ENCODE peak calls at places on chromosomes 4 and X, in seven cellular contexts. T is HFF-Myc, H is neural progenitor cell, E is upper lobe of right lung, B is tibial artery, D is mammary epithelial cell, U is esophagus squamous epithelium. F is an unnamed sample.

GRCh38 chr4:185811509-185812364 is at the start of gene SORBS2:
- DNase-seq in B (no peak), T (no peak), U (no peak), H (peak; percentile 69), E (peak; percentile 79), D (peak; percentile 70), F (peak; percentile 74)

GRCh38 chrX:110284159-110284558 is 33.7 kb downstream of the AMMECR1 start:
- DNase-seq in T (peak; percentile 46), B (no peak), E (no peak), D (peak; percentile 79), U (no peak), H (no peak), F (peak; percentile 78)

GRCh38 chr4:73586040-73586439 is 34.2 kb downstream of the RASSF6 start:
- DNase-seq in H (no peak), D (no peak), E (no peak), B (no peak), T (no peak), U (no peak), F (no peak)

GRCh38 chr4:27100713-27101112 is 240.1 kb downstream of the STIM2 start:
- DNase-seq in B (no peak), H (no peak), D (peak; percentile 11), T (no peak), U (no peak), E (no peak), F (no peak)

GRCh38 chr4:46949822-46950221 is 40.8 kb upstream of the COX7B2 start:
- DNase-seq in T (no peak), U (no peak), B (no peak), E (no peak), H (no peak), D (no peak), F (peak; percentile 18)

GRCh38 chr4:38565271-38566199 is 98.5 kb upstream of the KLF3 start:
- DNase-seq in D (peak; percentile 87), E (no peak), T (no peak), B (no peak), H (no peak), U (no peak), F (no peak)

GRCh38 chr4:59341506-59341905 is 1858.6 kb upstream of the ADGRL3 start:
- DNase-seq in E (no peak), T (no peak), H (no peak), U (no peak), D (no peak), B (no peak), F (no peak)

GRCh38 chr4:93092765-93093164 is 735.8 kb upstream of the ATOH1 start:
- DNase-seq in U (no peak), D (no peak), B (no peak), T (no peak), H (no peak), E (no peak), F (no peak)

GRCh38 chrX:136689441-136689840 is 41.5 kb downstream of the CD40LG start:
- DNase-seq in B (no peak), D (peak; percentile 26), H (peak; percentile 65), U (no peak), T (no peak), E (no peak), F (peak; percentile 72)

GRCh38 chrX:42219231-42219630 is 295.9 kb upstream of the CASK start:
- DNase-seq in U (no peak), B (no peak), E (no peak), D (peak; percentile 33), H (no peak), T (no peak), F (no peak)

GRCh38 chr4:168716411-168717129 is 219.7 kb downstream of the PALLD start:
- DNase-seq in E (no peak), H (no peak), U (no peak), B (peak; percentile 52), D (no peak), T (no peak), F (peak; percentile 52)

GRCh38 chr4:142696334-142697122 is 149.6 kb downstream of the INPP4B start:
- DNase-seq in E (no peak), D (no peak), T (no peak), U (no peak), B (no peak), H (no peak), F (no peak)

GRCh38 chr4:30718021-30718888 is 1.9 kb upstream of the PCDH7 start:
- DNase-seq in E (no peak), D (peak; percentile 60), B (peak; percentile 38), T (no peak), H (peak; percentile 76), U (no peak), F (peak; percentile 24)

GRCh38 chrX:152904151-152905080 is 6.5 kb downstream of the ZNF185 start:
- DNase-seq in H (peak; percentile 49), T (no peak), D (peak; percentile 17), E (peak; percentile 63), B (peak; percentile 27), U (no peak), F (peak; percentile 52)
- TF ChIP-seq CTCF in H (peak; percentile 65), T (peak; percentile 77), D (peak; percentile 67), E (peak; percentile 66), B (peak; percentile 49), U (peak; percentile 73), F (peak; percentile 80)

GRCh38 chrX:153763989-153764755 is at the start of gene PLXNB3:
- DNase-seq in U (no peak), B (peak; percentile 74), H (peak; percentile 77), T (no peak), D (peak; percentile 76), E (peak; percentile 89), F (peak; percentile 71)
- H3K4me3 ChIP-seq in U (peak within 1 kb of the TSS; percentile 37), B (peak within 1 kb of the TSS; percentile 30), H (no peak within 1 kb of the TSS), T (peak within 1 kb of the TSS; percentile 48), D (peak within 1 kb of the TSS; percentile 25), E (no peak within 1 kb of the TSS), F (no peak within 1 kb of the TSS)

GRCh38 chrX:18594079-18594478 is 77.8 kb downstream of the RS1 start:
- DNase-seq in E (no peak), U (no peak), D (no peak), B (no peak), T (no peak), H (no peak), F (no peak)
- TF ChIP-seq CTCF in E (no peak), U (no peak), D (no peak), B (no peak), T (no peak), H (no peak), F (no peak)

GRCh38 chr4:151649461-151649860 is 111.3 kb downstream of the GATB start:
- DNase-seq in U (no peak), D (no peak), T (no peak), B (no peak), H (no peak), E (no peak), F (no peak)
- H3K4me3 ChIP-seq in U (no peak overlapping the region), D (no peak overlapping the region), T (no peak overlapping the region), B (no peak overlapping the region), H (no peak overlapping the region), E (no peak overlapping the region), F (no peak overlapping the region)

GRCh38 chr4:4677825-4678522 is 136.1 kb upstream of the STX18 start:
- DNase-seq in T (peak; percentile 70), U (no peak), B (peak; percentile 33), H (peak; percentile 68), E (no peak), D (no peak), F (peak; percentile 28)
- TF ChIP-seq CTCF in T (peak; percentile 80), U (peak; percentile 21), B (peak; percentile 32), H (peak; percentile 81), E (peak; percentile 41), D (no peak), F (peak; percentile 87)

DNA sequence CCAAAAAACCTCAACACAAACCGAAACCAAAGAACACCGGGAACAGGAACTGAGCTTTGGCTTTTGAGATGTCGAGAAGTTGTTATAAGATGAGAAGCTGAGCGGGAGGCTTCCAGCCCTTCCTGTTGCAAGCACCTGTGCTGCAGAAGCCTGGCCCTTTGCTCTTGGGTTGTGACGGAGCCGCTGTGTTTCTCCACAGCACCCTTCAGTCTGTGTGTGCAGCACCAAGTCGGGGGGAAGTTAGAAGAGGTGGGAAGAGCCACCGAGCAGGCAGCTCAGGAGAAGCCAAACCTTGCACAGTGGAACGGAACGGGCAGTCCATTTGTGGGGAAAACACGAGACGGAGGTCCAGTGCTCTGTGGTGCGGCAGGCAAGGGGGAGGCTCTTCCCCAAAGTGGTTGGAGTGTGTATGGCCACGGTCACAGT is 123.5 kb downstream of the STOX2 start:
- DNase-seq in B (no peak), T (no peak), E (peak; percentile 67), H (no peak), U (no peak), D (no peak), F (no peak)
- H3K4me3 ChIP-seq in B (no peak overlapping the region), T (no peak overlapping the region), E (peak overlapping the region; percentile 50), H (no peak overlapping the region), U (peak overlapping the region; percentile 27), D (no peak overlapping the region), F (no peak overlapping the region)

F was measured in cardiac muscle cell.